ENCODE peak calls at places on chromosome 7, in nine cellular contexts. A, I, Y, V, G, Z, U, C and L are unnamed samples.

GRCh38 chr7:40874756-40875155 is 740.0 kb downstream of the SUGCT start:
- DNase-seq in A (no peak), I (no peak), Y (no peak), V (no peak), G (no peak), Z (no peak), U (no peak), C (no peak), L (no peak)

GRCh38 chr7:16603633-16604032 is 41.9 kb downstream of the ANKMY2 start:
- DNase-seq in A (no peak), I (no peak), Y (no peak), V (no peak), G (no peak), Z (no peak), U (no peak), C (no peak), L (no peak)

GRCh38 chr7:26156454-26157365 is 4.7 kb downstream of the NFE2L3 start:
- DNase-seq in A (no peak), I (peak; percentile 28), Y (no peak), V (peak; percentile 47), G (peak; percentile 11), Z (no peak), U (peak; percentile 84), C (peak; percentile 90), L (peak; percentile 95)

GRCh38 chr7:20190588-20190987 is 26.6 kb downstream of the MACC1 start:
- DNase-seq in A (no peak), I (no peak), Y (no peak), V (no peak), G (no peak), Z (no peak), U (no peak), C (no peak), L (no peak)

GRCh38 chr7:128742206-128742605 is 3.0 kb downstream of the CALU start:
- DNase-seq in A (no peak), I (no peak), Y (no peak), V (no peak), G (no peak), Z (no peak), U (peak; percentile 94), C (peak; percentile 95), L (peak; percentile 66)

GRCh38 chr7:158811461-158811860 is 17.8 kb downstream of the ESYT2 start:
- DNase-seq in A (no peak), I (no peak), Y (peak; percentile 70), V (no peak), G (no peak), Z (no peak), U (peak; percentile 84), C (peak; percentile 68), L (peak; percentile 78)

GRCh38 chr7:55056577-55057480 is 38.0 kb downstream of the EGFR start:
- DNase-seq in A (no peak), I (no peak), Y (no peak), V (no peak), G (peak; percentile 58), Z (no peak), U (peak; percentile 90), C (peak; percentile 83), L (no peak)

GRCh38 chr7:44103941-44104879 is at the start of gene AEBP1:
- DNase-seq in A (peak; percentile 71), I (no peak), Y (peak; percentile 64), V (peak; percentile 68), G (no peak), Z (peak; percentile 96), U (peak; percentile 38), C (peak; percentile 37), L (peak; percentile 30)

GRCh38 chr7:108030536-108030935 is 27.6 kb upstream of the LAMB1 start:
- DNase-seq in A (no peak), I (no peak), Y (no peak), V (no peak), G (no peak), Z (no peak), U (peak; percentile 51), C (no peak), L (peak; percentile 40)

GRCh38 chr7:32892521-32893224 is 1.1 kb upstream of the KBTBD2 start:
- DNase-seq in A (peak; percentile 69), I (peak; percentile 4), Y (peak; percentile 72), V (peak; percentile 78), G (no peak), Z (peak; percentile 51), U (peak; percentile 65), C (peak; percentile 73), L (peak; percentile 56)

GRCh38 chr7:44311561-44312495 is 13.6 kb downstream of the CAMK2B start:
- DNase-seq in A (no peak), I (no peak), Y (peak; percentile 46), V (no peak), G (no peak), Z (no peak), U (no peak), C (no peak), L (no peak)

DNA sequence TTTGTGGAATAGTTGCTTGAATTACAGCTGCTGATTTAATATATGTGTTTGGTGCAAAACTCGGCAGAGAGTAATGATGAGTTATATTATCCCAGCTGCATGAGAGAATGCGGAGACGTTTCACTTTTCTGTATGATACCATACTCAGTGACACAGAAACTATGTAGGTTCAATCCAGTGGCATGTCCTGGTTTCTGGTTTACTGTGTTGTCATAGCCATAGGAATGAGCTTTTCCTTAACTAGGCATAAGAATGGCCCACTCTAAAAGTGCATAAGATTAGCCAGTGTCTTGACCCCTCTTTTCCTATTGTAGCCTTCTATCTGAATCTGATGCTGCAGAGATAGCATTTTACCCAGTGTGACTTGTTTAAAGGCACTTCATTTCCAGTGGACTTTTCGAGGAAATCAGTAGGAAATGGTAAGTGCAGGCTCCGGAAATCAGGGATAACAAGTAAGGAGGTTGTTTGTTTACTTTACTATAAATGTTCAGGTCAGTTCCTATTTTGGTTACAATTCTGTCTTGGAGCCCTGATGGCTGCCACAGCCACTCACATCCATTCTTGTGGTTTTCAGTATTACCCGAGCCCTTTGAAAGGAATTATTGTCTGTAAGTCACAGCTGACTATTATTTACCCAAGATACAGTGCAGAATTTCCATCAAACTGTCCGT is 70.6 kb downstream of the SEMA3A start:
- DNase-seq in A (peak; percentile 28), I (no peak), Y (no peak), V (no peak), G (no peak), Z (no peak), U (no peak), C (no peak), L (peak; percentile 50)
- H3K4me3 ChIP-seq in A (no peak overlapping the region), I (no peak overlapping the region), Y (no peak overlapping the region), V (no peak overlapping the region), G (no peak overlapping the region), Z (no peak overlapping the region), U (no peak overlapping the region), C (no peak overlapping the region), L (peak overlapping the region; percentile 4)

GRCh38 chr7:67916571-67916970 is 919.9 kb downstream of the TYW1 start:
- DNase-seq in A (no peak), I (no peak), Y (no peak), V (no peak), G (no peak), Z (no peak), U (no peak), C (no peak), L (no peak)

GRCh38 chr7:67918158-67918557 is 921.5 kb downstream of the TYW1 start:
- DNase-seq in A (no peak), I (no peak), Y (no peak), V (peak; percentile 85), G (peak; percentile 26), Z (no peak), U (peak; percentile 8), C (no peak), L (no peak)

GRCh38 chr7:67913604-67914003 is 917.0 kb downstream of the TYW1 start:
- DNase-seq in A (no peak), I (no peak), Y (no peak), V (no peak), G (no peak), Z (no peak), U (peak; percentile 20), C (no peak), L (no peak)

GRCh38 chr7:67917118-67917755 is 920.6 kb downstream of the TYW1 start:
- DNase-seq in A (no peak), I (no peak), Y (no peak), V (no peak), G (no peak), Z (no peak), U (no peak), C (no peak), L (no peak)
- TF ChIP-seq CTCF in A (no peak), I (no peak), Y (no peak), V (no peak), G (no peak), Z (no peak), U (no peak), C (no peak), L (no peak)

DNA sequence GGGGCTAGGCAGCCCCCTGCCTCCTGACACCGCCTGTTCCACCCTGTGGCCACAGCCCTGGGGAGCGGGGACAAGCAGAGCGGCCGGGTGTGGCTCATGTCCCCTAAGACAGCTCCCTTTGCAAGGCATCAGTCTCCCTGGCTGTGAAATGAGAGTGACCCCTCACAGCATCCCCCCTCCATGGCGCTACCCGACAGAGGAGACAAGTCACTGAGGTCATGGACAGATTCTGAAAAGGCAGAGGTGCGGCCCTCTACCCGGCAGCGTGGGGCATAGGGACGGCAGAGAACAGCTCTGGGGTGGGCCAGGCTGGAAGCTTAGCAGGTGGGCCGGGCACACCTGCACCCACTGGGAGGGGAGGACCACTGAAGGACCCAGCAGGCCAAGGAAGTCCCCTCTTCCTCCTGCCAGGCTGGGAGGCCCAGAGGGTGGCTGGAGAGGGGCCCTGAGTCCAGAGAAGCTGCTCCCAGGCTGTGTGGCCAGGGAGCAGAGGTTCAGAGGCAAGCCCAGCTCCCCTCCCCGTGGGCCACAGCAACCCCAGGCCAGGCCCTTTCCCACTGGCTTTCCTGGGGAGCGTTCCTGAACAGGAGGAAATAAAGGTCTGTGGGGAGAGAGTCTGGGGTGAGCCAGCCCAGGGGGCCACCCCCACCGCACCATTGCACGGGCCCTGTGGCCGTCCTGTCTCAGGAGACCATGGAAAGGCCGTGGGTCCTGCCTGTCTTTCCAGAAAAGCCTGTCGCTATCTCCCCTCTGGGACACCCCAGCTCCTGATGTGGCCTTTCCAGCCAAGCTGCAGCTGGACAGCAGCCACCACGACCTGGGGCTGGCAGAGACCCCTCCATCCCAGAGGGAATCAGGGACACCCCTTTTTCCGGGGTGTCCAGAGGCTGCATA is 1.7 kb downstream of the ADAP1 start:
- DNase-seq in A (peak; percentile 2), I (no peak), Y (peak; percentile 64), V (no peak), G (no peak), Z (peak; percentile 35), U (no peak), C (no peak), L (no peak)
- H3K4me3 ChIP-seq in A (no peak overlapping the region), I (peak overlapping the region; percentile 69), Y (peak overlapping the region; percentile 60), V (no peak overlapping the region), G (no peak overlapping the region), Z (peak overlapping the region; percentile 59), U (no peak overlapping the region), C (no peak overlapping the region), L (no peak overlapping the region)

GRCh38 chr7:15440482-15440881 is 121.3 kb downstream of the AGMO start:
- DNase-seq in A (no peak), I (no peak), Y (no peak), V (no peak), G (no peak), Z (no peak), U (no peak), C (no peak), L (no peak)

GRCh38 chr7:15441915-15442314 is 119.9 kb downstream of the AGMO start:
- DNase-seq in A (no peak), I (no peak), Y (no peak), V (no peak), G (no peak), Z (no peak), U (no peak), C (no peak), L (no peak)

GRCh38 chr7:15446722-15447121 is 115.1 kb downstream of the AGMO start:
- DNase-seq in A (no peak), I (no peak), Y (no peak), V (no peak), G (no peak), Z (no peak), U (no peak), C (no peak), L (no peak)

GRCh38 chr7:15446280-15446679 is 115.5 kb downstream of the AGMO start:
- DNase-seq in A (no peak), I (no peak), Y (no peak), V (no peak), G (no peak), Z (peak; percentile 33), U (peak; percentile 23), C (no peak), L (no peak)
- TF ChIP-seq CTCF in A (no peak), I (no peak), Y (no peak), V (no peak), G (no peak), Z (no peak), U (no peak), C (no peak), L (no peak)